ENCODE peak calls at places on chromosomes 13 and 19, in ten cellular contexts. T is neuronal stem cell; B is brain microvascular endothelial cell; A is naive thymus-derived CD4-positive, alpha-beta T cell; Z is IMR-90; D is thoracic aorta; C is tibial nerve; N is cardiac muscle cell; M is body of pancreas; R is right lobe of liver. H is an unnamed sample.

GRCh38 chr13:98315466-98315865 is 138.4 kb upstream of the RNF113B start:
- DNase-seq in T (no peak), D (no peak), A (no peak), C (no peak), Z (peak; percentile 71), B (peak; percentile 58), N (no peak), R (no peak), M (no peak), H (no peak)

GRCh38 chr13:27374650-27375049 is 49.8 kb upstream of the GTF3A start:
- DNase-seq in T (peak; percentile 51), Z (peak; percentile 88), N (peak; percentile 81), D (peak; percentile 26), R (peak; percentile 77), A (peak; percentile 16), M (peak; percentile 90), C (peak; percentile 21), B (peak; percentile 80), H (no peak)

GRCh38 chr19:18476507-18477041 is 38.6 kb upstream of the ISYNA1 start:
- DNase-seq in B (no peak), C (no peak), R (no peak), D (no peak), T (no peak), N (no peak), A (no peak), M (no peak), Z (no peak), H (no peak)

GRCh38 chr13:114328034-114328433 is 13.7 kb downstream of the CHAMP1 start:
- DNase-seq in M (no peak), T (no peak), C (no peak), B (no peak), R (no peak), N (no peak), Z (no peak), A (no peak), D (no peak), H (no peak)

GRCh38 chr19:19500975-19501644 is 14.2 kb downstream of the TSSK6 start:
- DNase-seq in D (no peak), T (no peak), C (no peak), R (no peak), B (no peak), A (no peak), N (no peak), Z (no peak), M (no peak), H (no peak)

GRCh38 chr19:55690109-55690768 is 15.2 kb downstream of the EPN1 start:
- DNase-seq in B (no peak), Z (no peak), R (no peak), C (no peak), A (no peak), N (no peak), T (no peak), D (no peak), M (no peak), H (peak; percentile 59)

GRCh38 chr13:68099616-68100015 is 869.5 kb upstream of the PCDH9 start:
- DNase-seq in D (no peak), M (no peak), N (no peak), A (no peak), C (no peak), T (no peak), B (peak; percentile 81), R (no peak), Z (peak; percentile 17), H (no peak)

GRCh38 chr19:12090807-12091206 is 26.3 kb downstream of the ZNF844 start:
- DNase-seq in A (peak; percentile 22), M (peak; percentile 61), Z (peak; percentile 53), R (peak; percentile 49), D (peak; percentile 3), T (peak; percentile 46), B (peak; percentile 11), N (peak; percentile 83), C (no peak), H (no peak)

GRCh38 chr19:14391156-14391821 is 10.0 kb downstream of the ADGRE5 start:
- DNase-seq in Z (no peak), R (no peak), D (no peak), C (no peak), N (no peak), A (no peak), M (no peak), T (no peak), B (no peak), H (no peak)

GRCh38 chr19:14395710-14396338 is 14.6 kb downstream of the ADGRE5 start:
- DNase-seq in D (no peak), Z (no peak), A (no peak), R (no peak), M (no peak), T (no peak), N (no peak), B (no peak), C (no peak), H (no peak)

GRCh38 chr19:14390548-14390947 is 9.3 kb downstream of the ADGRE5 start:
- DNase-seq in Z (no peak), N (no peak), M (no peak), R (no peak), B (no peak), A (no peak), T (no peak), D (no peak), C (no peak), H (no peak)

GRCh38 chr19:14393303-14393702 is 12.1 kb downstream of the ADGRE5 start:
- DNase-seq in R (no peak), C (no peak), N (no peak), Z (no peak), B (no peak), D (no peak), M (no peak), T (no peak), A (no peak), H (no peak)

DNA sequence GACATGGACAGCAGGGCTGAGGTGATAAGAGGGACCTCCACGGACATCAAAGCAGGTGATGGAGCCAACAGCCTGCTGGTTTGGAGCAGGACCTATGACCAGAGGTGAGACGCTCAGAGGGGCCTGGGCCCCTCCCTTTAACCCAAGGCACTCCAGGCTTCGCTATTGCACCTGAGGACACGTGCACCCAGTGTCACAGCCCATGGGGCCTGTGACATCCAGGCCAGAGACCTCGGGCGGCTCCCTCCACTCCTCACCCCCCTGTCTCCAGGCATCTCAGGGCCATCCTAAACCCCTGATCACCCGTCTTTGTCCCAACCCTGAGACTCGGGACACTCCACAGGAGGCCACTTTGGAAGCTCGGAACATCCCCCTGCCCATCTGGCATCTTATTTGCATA is 12.9 kb downstream of the ADGRE5 start:
- DNase-seq in R (no peak), T (no peak), C (no peak), D (no peak), M (no peak), Z (no peak), N (no peak), B (no peak), A (no peak), H (no peak)
- H3K27ac ChIP-seq in R (no peak overlapping the region), T (no peak overlapping the region), C (no peak overlapping the region), D (no peak overlapping the region), M (no peak overlapping the region), Z (no peak overlapping the region), N (no peak overlapping the region), B (no peak overlapping the region), A (no peak overlapping the region), H (no peak overlapping the region)

GRCh38 chr13:80039000-80039399 is 301.9 kb downstream of the SPRY2 start:
- DNase-seq in N (no peak), T (no peak), R (no peak), B (no peak), M (no peak), C (no peak), D (no peak), A (no peak), Z (no peak), H (no peak)

GRCh38 chr13:80037505-80037888 is 303.4 kb downstream of the SPRY2 start:
- DNase-seq in C (no peak), M (no peak), D (no peak), R (no peak), B (peak; percentile 92), A (no peak), Z (peak; percentile 95), N (no peak), T (no peak), H (peak; percentile 42)

GRCh38 chr13:80040977-80041310 is 300.0 kb downstream of the SPRY2 start:
- DNase-seq in R (no peak), A (no peak), D (no peak), N (no peak), B (no peak), T (no peak), C (no peak), Z (no peak), M (no peak), H (no peak)

GRCh38 chr13:80038371-80038770 is 302.6 kb downstream of the SPRY2 start:
- DNase-seq in C (no peak), D (no peak), T (no peak), B (no peak), A (no peak), Z (no peak), R (no peak), N (no peak), M (no peak), H (no peak)

GRCh38 chr13:80040219-80040976 is 300.5 kb downstream of the SPRY2 start:
- DNase-seq in M (peak; percentile 7), A (no peak), T (no peak), D (no peak), B (peak; percentile 95), Z (peak; percentile 100), N (no peak), R (no peak), C (no peak), H (no peak)
- H3K27ac ChIP-seq in M (no peak overlapping the region), A (no peak overlapping the region), T (no peak overlapping the region), D (no peak overlapping the region), B (peak overlapping the region; percentile 13), Z (no peak overlapping the region), N (no peak overlapping the region), R (no peak overlapping the region), C (no peak overlapping the region), H (peak overlapping the region; percentile 81)

GRCh38 chr19:50515168-50515561 is 1.5 kb upstream of the ASPDH start:
- DNase-seq in Z (no peak), B (no peak), C (no peak), N (no peak), D (no peak), M (no peak), A (no peak), T (no peak), R (no peak), H (no peak)

GRCh38 chr19:50512112-50512998 is 1.4 kb downstream of the ASPDH start:
- DNase-seq in B (no peak), D (no peak), Z (no peak), A (no peak), R (no peak), M (no peak), T (no peak), N (no peak), C (no peak), H (no peak)

GRCh38 chr19:50512999-50513745 is 541 bp downstream of the ASPDH start:
- DNase-seq in A (no peak), N (no peak), B (no peak), C (no peak), R (no peak), M (no peak), D (no peak), T (no peak), Z (no peak), H (no peak)

GRCh38 chr19:50514346-50515167 is 844 bp upstream of the ASPDH start:
- DNase-seq in D (no peak), Z (no peak), R (no peak), M (no peak), T (no peak), C (no peak), A (no peak), N (peak; percentile 28), B (no peak), H (no peak)

DNA sequence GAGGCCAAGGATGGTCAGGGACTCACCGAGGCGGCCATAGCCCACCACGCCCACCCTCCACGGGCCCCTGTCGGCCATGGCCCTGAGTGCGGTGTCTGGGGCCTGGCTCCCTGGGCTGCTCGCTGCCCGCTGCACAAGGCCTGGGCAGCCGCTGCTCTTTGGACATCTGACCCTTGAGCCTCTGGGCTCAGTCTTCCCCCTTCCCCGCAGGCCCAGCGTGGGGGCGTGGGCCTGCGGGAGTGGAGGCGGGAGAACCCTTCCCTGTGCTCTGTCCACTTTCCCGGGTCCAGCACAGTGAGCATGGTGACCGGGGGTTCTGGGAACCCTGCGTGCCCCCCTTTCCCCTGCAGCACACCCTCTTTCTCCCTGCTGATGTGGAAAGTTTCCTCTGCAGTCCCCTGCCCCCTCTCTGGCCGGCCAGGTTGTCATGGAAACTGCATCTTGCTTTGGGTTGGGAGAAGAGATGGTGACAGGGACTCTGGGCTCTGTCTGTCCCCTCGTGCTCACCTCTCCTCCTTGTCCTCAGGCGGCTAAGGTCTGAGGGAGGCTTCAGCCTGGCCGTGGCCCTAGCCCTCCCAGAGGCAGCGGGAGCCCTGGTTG is at the start of gene ASPDH:
- DNase-seq in R (peak; percentile 81), M (no peak), A (no peak), Z (no peak), B (no peak), D (no peak), T (no peak), C (no peak), N (no peak), H (no peak)
- H3K27ac ChIP-seq in R (peak within 1 kb of the TSS; percentile 63), M (no peak within 1 kb of the TSS), A (no peak within 1 kb of the TSS), Z (no peak within 1 kb of the TSS), B (no peak within 1 kb of the TSS), D (no peak within 1 kb of the TSS), T (peak within 1 kb of the TSS; percentile 10), C (no peak within 1 kb of the TSS), N (peak within 1 kb of the TSS; percentile 72), H (no peak within 1 kb of the TSS)

DNA sequence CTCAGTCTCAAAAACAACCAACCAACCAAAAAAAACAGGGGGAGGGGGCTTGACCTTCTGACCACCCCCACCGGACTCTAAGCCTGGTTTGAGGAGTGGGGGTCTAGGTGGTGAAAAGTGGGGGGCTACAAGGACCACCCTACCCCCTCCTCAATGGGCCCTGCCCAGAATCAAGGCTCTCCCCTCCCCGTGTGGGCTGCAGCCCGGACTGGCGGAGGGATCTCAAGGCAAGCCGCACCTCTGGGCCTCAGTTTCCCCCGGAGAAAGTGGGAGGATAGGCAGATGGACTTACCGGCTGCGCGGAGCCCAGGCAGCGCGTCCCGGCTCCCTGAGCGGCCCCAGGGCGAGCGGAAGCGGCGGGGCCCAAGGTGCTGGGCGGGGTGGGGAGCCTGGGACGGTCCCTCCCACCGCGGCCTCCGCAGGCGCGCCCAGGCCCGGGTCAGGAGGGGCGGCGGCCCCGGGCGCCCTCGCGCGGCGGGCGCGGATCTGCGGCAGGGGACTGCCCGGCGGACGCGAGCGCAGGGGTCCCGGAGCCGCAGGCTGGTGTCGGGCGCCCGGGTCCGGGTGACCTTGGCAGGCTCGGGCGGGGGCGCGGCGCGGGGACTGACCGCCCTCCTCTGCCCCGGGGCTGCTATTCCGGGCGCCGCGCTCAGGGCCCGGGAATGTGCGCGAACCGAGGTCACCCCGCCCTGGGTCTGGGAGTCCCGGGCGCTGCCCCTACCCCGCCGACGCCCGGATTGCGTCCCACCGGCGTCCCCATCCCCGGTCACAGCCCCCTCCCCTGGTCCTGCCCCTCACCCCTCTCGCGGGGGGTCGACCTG is at the start of gene ADAMTSL5:
- DNase-seq in M (peak; percentile 19), B (no peak), Z (peak; percentile 28), N (peak; percentile 67), C (no peak), D (no peak), R (peak; percentile 54), T (no peak), A (peak; percentile 47), H (no peak)
- H3K27ac ChIP-seq in M (no peak within 1 kb of the TSS), B (no peak within 1 kb of the TSS), Z (peak within 1 kb of the TSS; percentile 83), N (no peak within 1 kb of the TSS), C (peak within 1 kb of the TSS; percentile 41), D (peak within 1 kb of the TSS; percentile 75), R (no peak within 1 kb of the TSS), T (no peak within 1 kb of the TSS), A (peak within 1 kb of the TSS; percentile 67), H (peak within 1 kb of the TSS; percentile 50)